ENCODE peak calls at places on chromosomes 6 and 20, in six cellular contexts. One of them, this sample, is unnamed.

GRCh38 chr20:50003253-50003656 is 20.5 kb downstream of the SNAI1 start:
- DNase-seq in breast epithelium: no peak
- DNase-seq in ovary: no peak
- DNase-seq in GM23248: peak
- DNase-seq in HepG2: no peak
- DNase-seq in esophagus muscularis mucosa: no peak
- DNase-seq in this sample: no peak

GRCh38 chr20:51861726-51862466 is 59.6 kb upstream of the SALL4 start:
- DNase-seq in ovary: no peak
- DNase-seq in HepG2: no peak
- DNase-seq in breast epithelium: no peak
- DNase-seq in esophagus muscularis mucosa: no peak
- DNase-seq in GM23248: no peak
- DNase-seq in this sample: no peak

GRCh38 chr6:26158581-26159416 is 71.6 kb downstream of the HFE start:
- DNase-seq in GM23248: peak
- DNase-seq in breast epithelium: peak
- DNase-seq in esophagus muscularis mucosa: no peak
- DNase-seq in HepG2: no peak
- DNase-seq in ovary: peak
- DNase-seq in this sample: no peak

GRCh38 chr20:63409066-63409833 is 48.1 kb upstream of the CHRNA4 start:
- DNase-seq in ovary: no peak
- DNase-seq in HepG2: no peak
- DNase-seq in GM23248: no peak
- DNase-seq in esophagus muscularis mucosa: no peak
- DNase-seq in breast epithelium: no peak
- DNase-seq in this sample: no peak

GRCh38 chr6:135983720-135984343 is 132.3 kb downstream of the PDE7B start:
- DNase-seq in esophagus muscularis mucosa: no peak
- DNase-seq in GM23248: no peak
- DNase-seq in HepG2: no peak
- DNase-seq in ovary: no peak
- DNase-seq in breast epithelium: no peak
- DNase-seq in this sample: no peak

GRCh38 chr6:159203304-159204005 is 34.3 kb downstream of the FNDC1 start:
- DNase-seq in breast epithelium: no peak
- DNase-seq in esophagus muscularis mucosa: no peak
- DNase-seq in ovary: no peak
- DNase-seq in HepG2: no peak
- DNase-seq in GM23248: peak
- DNase-seq in this sample: no peak

GRCh38 chr6:56381852-56382251 is 134.5 kb upstream of the COL21A1 start:
- DNase-seq in breast epithelium: no peak
- DNase-seq in HepG2: peak
- DNase-seq in ovary: no peak
- DNase-seq in GM23248: peak
- DNase-seq in esophagus muscularis mucosa: no peak
- DNase-seq in this sample: no peak

GRCh38 chr20:4703281-4703676 is 18.4 kb upstream of the PRND start:
- DNase-seq in GM23248: no peak
- DNase-seq in esophagus muscularis mucosa: no peak
- DNase-seq in breast epithelium: no peak
- DNase-seq in HepG2: no peak
- DNase-seq in ovary: no peak
- DNase-seq in this sample: no peak

GRCh38 chr6:43771858-43772570 is 2.0 kb downstream of the VEGFA start:
- DNase-seq in esophagus muscularis mucosa: no peak
- DNase-seq in breast epithelium: peak
- DNase-seq in ovary: no peak
- DNase-seq in GM23248: peak
- DNase-seq in HepG2: peak
- DNase-seq in this sample: no peak

GRCh38 chr6:104995989-104996617 is 39.2 kb downstream of the LIN28B start:
- DNase-seq in GM23248: peak
- DNase-seq in ovary: no peak
- DNase-seq in breast epithelium: no peak
- DNase-seq in esophagus muscularis mucosa: no peak
- DNase-seq in HepG2: no peak
- DNase-seq in this sample: no peak

GRCh38 chr6:135314543-135314942 is 133.4 kb downstream of the MYB start:
- DNase-seq in HepG2: no peak
- DNase-seq in ovary: no peak
- DNase-seq in esophagus muscularis mucosa: no peak
- DNase-seq in GM23248: no peak
- DNase-seq in breast epithelium: no peak
- DNase-seq in this sample: no peak

GRCh38 chr6:75199856-75200255 is 6.0 kb downstream of the COL12A1 start:
- DNase-seq in breast epithelium: no peak
- DNase-seq in GM23248: peak
- DNase-seq in HepG2: no peak
- DNase-seq in ovary: no peak
- DNase-seq in esophagus muscularis mucosa: no peak
- DNase-seq in this sample: no peak

GRCh38 chr6:28355743-28356665 is 6.3 kb downstream of the ZKSCAN3 start:
- DNase-seq in GM23248: peak
- DNase-seq in HepG2: peak
- DNase-seq in ovary: peak
- DNase-seq in esophagus muscularis mucosa: peak
- DNase-seq in breast epithelium: peak
- DNase-seq in this sample: peak

GRCh38 chr6:28353981-28354676 is 4.4 kb downstream of the ZKSCAN3 start:
- DNase-seq in breast epithelium: no peak
- DNase-seq in ovary: peak
- DNase-seq in esophagus muscularis mucosa: peak
- DNase-seq in GM23248: peak
- DNase-seq in HepG2: no peak
- DNase-seq in this sample: no peak

GRCh38 chr6:28354688-28355554 is 5.2 kb downstream of the ZKSCAN3 start:
- DNase-seq in esophagus muscularis mucosa: no peak
- DNase-seq in GM23248: no peak
- DNase-seq in HepG2: no peak
- DNase-seq in breast epithelium: no peak
- DNase-seq in ovary: peak
- DNase-seq in this sample: no peak

GRCh38 chr6:28357036-28357435 is 7.3 kb downstream of the ZKSCAN3 start:
- DNase-seq in GM23248: no peak
- DNase-seq in breast epithelium: no peak
- DNase-seq in esophagus muscularis mucosa: no peak
- DNase-seq in ovary: no peak
- DNase-seq in HepG2: no peak
- DNase-seq in this sample: no peak

GRCh38 chr6:28356666-28357020 is 6.9 kb downstream of the ZKSCAN3 start:
- DNase-seq in ovary: no peak
- DNase-seq in HepG2: no peak
- DNase-seq in breast epithelium: no peak
- DNase-seq in GM23248: no peak
- DNase-seq in esophagus muscularis mucosa: no peak
- DNase-seq in this sample: no peak
- H3K27ac ChIP-seq in ovary: no peak
- H3K27ac ChIP-seq in HepG2: peak
- H3K27ac ChIP-seq in breast epithelium: peak
- H3K27ac ChIP-seq in GM23248: no peak
- H3K27ac ChIP-seq in esophagus muscularis mucosa: peak
- H3K27ac ChIP-seq in this sample: no peak

DNA sequence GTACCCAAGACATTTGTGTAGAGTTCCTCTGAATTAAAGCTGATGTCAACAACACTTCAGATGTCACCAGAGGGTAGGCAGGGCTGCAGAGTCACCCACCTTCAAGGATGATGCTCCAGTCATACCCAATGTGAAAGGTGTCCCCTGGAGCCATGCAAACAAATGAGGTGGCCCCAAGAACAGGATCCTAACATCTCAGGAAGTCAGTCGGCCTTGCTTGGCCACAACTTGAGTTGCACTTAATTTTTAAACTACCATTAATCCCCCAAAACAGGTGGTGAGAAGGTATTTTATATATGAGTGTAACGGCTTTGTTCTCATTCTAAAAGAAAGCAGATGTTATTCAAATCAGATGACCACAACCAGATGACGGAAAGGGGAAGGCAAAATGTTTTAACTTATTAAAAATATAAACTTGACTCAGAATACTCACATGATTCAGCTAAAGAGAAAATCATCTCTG is 21.1 kb upstream of the SERPINB1 start:
- DNase-seq in HepG2: no peak
- DNase-seq in GM23248: no peak
- DNase-seq in breast epithelium: no peak
- DNase-seq in esophagus muscularis mucosa: peak
- DNase-seq in ovary: no peak
- DNase-seq in this sample: no peak
- H3K27ac ChIP-seq in HepG2: no peak
- H3K27ac ChIP-seq in GM23248: no peak
- H3K27ac ChIP-seq in breast epithelium: no peak
- H3K27ac ChIP-seq in esophagus muscularis mucosa: no peak
- H3K27ac ChIP-seq in ovary: no peak
- H3K27ac ChIP-seq in this sample: no peak

GRCh38 chr6:137879885-137880430 is 12.9 kb downstream of the TNFAIP3 start:
- DNase-seq in esophagus muscularis mucosa: no peak
- DNase-seq in ovary: no peak
- DNase-seq in breast epithelium: no peak
- DNase-seq in HepG2: no peak
- DNase-seq in GM23248: no peak
- DNase-seq in this sample: no peak
- H3K27ac ChIP-seq in esophagus muscularis mucosa: peak
- H3K27ac ChIP-seq in ovary: no peak
- H3K27ac ChIP-seq in breast epithelium: no peak
- H3K27ac ChIP-seq in HepG2: no peak
- H3K27ac ChIP-seq in GM23248: no peak
- H3K27ac ChIP-seq in this sample: no peak

GRCh38 chr6:37554480-37554819 is 54.8 kb upstream of the CCDC167 start:
- DNase-seq in breast epithelium: no peak
- DNase-seq in ovary: no peak
- DNase-seq in esophagus muscularis mucosa: no peak
- DNase-seq in GM23248: peak
- DNase-seq in HepG2: no peak
- DNase-seq in this sample: no peak
- H3K27ac ChIP-seq in breast epithelium: no peak
- H3K27ac ChIP-seq in ovary: no peak
- H3K27ac ChIP-seq in esophagus muscularis mucosa: no peak
- H3K27ac ChIP-seq in GM23248: no peak
- H3K27ac ChIP-seq in HepG2: no peak
- H3K27ac ChIP-seq in this sample: no peak

DNA sequence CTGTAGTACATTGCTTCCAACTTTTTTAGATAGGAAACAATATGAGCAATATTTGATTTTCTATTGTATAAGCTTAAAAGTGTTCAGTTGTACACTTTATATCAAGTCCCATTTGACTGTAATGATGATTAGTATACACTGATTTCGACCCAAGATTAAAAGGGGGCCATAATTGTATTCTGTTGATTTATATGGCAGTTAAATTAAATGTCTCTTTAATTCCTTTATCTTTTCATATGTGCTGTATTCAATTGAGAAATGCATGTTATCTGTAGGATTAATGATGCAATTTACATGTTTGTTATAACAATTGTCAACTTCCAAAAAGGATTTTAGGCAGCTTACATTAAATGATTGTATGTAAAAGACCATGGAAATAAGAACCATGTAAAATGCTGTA is 317.5 kb downstream of the CDKAL1 start:
- DNase-seq in ovary: no peak
- DNase-seq in breast epithelium: no peak
- DNase-seq in GM23248: no peak
- DNase-seq in HepG2: no peak
- DNase-seq in esophagus muscularis mucosa: no peak
- DNase-seq in this sample: no peak
- H3K27ac ChIP-seq in ovary: no peak
- H3K27ac ChIP-seq in breast epithelium: no peak
- H3K27ac ChIP-seq in GM23248: no peak
- H3K27ac ChIP-seq in HepG2: no peak
- H3K27ac ChIP-seq in esophagus muscularis mucosa: no peak
- H3K27ac ChIP-seq in this sample: no peak

GRCh38 chr6:89379281-89379680 is 26.8 kb upstream of the UBE2J1 start:
- DNase-seq in ovary: no peak
- DNase-seq in GM23248: no peak
- DNase-seq in HepG2: no peak
- DNase-seq in esophagus muscularis mucosa: no peak
- DNase-seq in breast epithelium: no peak
- DNase-seq in this sample: no peak

GRCh38 chr6:89378628-89379027 is 26.1 kb upstream of the UBE2J1 start:
- DNase-seq in breast epithelium: no peak
- DNase-seq in GM23248: no peak
- DNase-seq in HepG2: no peak
- DNase-seq in esophagus muscularis mucosa: no peak
- DNase-seq in ovary: no peak
- DNase-seq in this sample: no peak

GRCh38 chr6:89385846-89386245 is 26.2 kb downstream of the RRAGD start:
- DNase-seq in GM23248: no peak
- DNase-seq in breast epithelium: no peak
- DNase-seq in esophagus muscularis mucosa: no peak
- DNase-seq in HepG2: no peak
- DNase-seq in ovary: no peak
- DNase-seq in this sample: no peak

GRCh38 chr6:89385156-89385667 is 26.9 kb downstream of the RRAGD start:
- DNase-seq in GM23248: peak
- DNase-seq in ovary: no peak
- DNase-seq in breast epithelium: no peak
- DNase-seq in HepG2: no peak
- DNase-seq in esophagus muscularis mucosa: no peak
- DNase-seq in this sample: no peak

GRCh38 chr6:89381031-89381430 is 28.5 kb upstream of the UBE2J1 start:
- DNase-seq in GM23248: no peak
- DNase-seq in esophagus muscularis mucosa: no peak
- DNase-seq in ovary: no peak
- DNase-seq in breast epithelium: no peak
- DNase-seq in HepG2: no peak
- DNase-seq in this sample: no peak
- H3K27ac ChIP-seq in GM23248: no peak
- H3K27ac ChIP-seq in esophagus muscularis mucosa: no peak
- H3K27ac ChIP-seq in ovary: no peak
- H3K27ac ChIP-seq in breast epithelium: no peak
- H3K27ac ChIP-seq in HepG2: no peak
- H3K27ac ChIP-seq in this sample: no peak

DNA sequence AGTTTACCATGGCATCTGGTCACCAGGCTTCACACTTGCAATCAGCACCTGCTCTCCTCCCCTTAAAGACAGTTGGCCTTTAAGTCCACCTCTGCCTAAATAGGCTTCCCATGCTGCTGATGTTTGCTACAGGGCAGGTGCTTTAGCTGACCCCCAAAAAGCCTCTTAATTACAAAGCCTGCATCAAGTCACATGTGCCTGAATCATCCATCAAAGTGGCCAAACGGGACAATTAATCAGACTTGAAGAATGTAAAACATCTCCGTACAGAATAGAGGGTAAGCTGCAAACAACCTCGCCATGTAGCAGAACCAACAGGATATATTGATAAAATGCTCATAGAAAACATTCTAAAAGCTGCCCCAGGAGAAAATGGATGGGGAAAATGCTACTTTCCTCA is 7.4 kb downstream of the LY86 start:
- DNase-seq in HepG2: no peak
- DNase-seq in ovary: no peak
- DNase-seq in GM23248: no peak
- DNase-seq in breast epithelium: no peak
- DNase-seq in esophagus muscularis mucosa: no peak
- DNase-seq in this sample: no peak
- H3K27ac ChIP-seq in HepG2: no peak
- H3K27ac ChIP-seq in ovary: no peak
- H3K27ac ChIP-seq in GM23248: no peak
- H3K27ac ChIP-seq in breast epithelium: no peak
- H3K27ac ChIP-seq in esophagus muscularis mucosa: no peak
- H3K27ac ChIP-seq in this sample: no peak

DNA sequence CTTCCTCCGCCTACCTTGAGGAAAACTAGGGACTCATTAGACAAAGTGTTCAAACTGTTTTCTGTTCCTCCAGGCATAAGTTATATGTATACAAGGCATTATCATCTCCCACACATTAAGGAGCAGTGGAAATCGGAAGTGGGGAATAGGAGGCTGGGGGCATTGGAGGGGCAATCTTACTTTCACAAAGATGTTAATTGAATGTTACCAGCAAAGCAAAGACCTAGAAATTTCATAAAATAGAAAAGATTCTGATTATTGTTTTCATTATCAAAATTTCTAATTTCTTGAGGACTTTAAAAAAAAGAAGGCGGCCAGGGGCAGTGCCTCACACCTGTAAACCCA is 501.7 kb upstream of the JARID2 start:
- DNase-seq in ovary: no peak
- DNase-seq in esophagus muscularis mucosa: no peak
- DNase-seq in GM23248: no peak
- DNase-seq in breast epithelium: no peak
- DNase-seq in HepG2: no peak
- DNase-seq in this sample: no peak
- H3K27ac ChIP-seq in ovary: no peak
- H3K27ac ChIP-seq in esophagus muscularis mucosa: no peak
- H3K27ac ChIP-seq in GM23248: peak
- H3K27ac ChIP-seq in breast epithelium: peak
- H3K27ac ChIP-seq in HepG2: no peak
- H3K27ac ChIP-seq in this sample: no peak

This sample was measured in caudate nucleus.